ENCODE peak calls at places on chromosomes 4 and X, in five cellular contexts. One of them, this sample, is unnamed.

GRCh38 chrX:70255452-70255851 is 4.6 kb downstream of the P2RY4 start:
- DNase-seq in endothelial cell of umbilical vein: no peak
- DNase-seq in cardiac muscle cell: no peak
- DNase-seq in CD8-positive, alpha-beta T cell: no peak
- DNase-seq in A549: no peak
- DNase-seq in this sample: no peak

GRCh38 chrX:50469206-50469605 is 1.4 kb downstream of the DGKK start:
- DNase-seq in endothelial cell of umbilical vein: no peak
- DNase-seq in A549: no peak
- DNase-seq in cardiac muscle cell: no peak
- DNase-seq in CD8-positive, alpha-beta T cell: no peak
- DNase-seq in this sample: no peak

GRCh38 chr4:105198541-105198940 is 51.9 kb downstream of the TET2 start:
- DNase-seq in CD8-positive, alpha-beta T cell: no peak
- DNase-seq in endothelial cell of umbilical vein: no peak
- DNase-seq in cardiac muscle cell: no peak
- DNase-seq in A549: no peak
- DNase-seq in this sample: no peak

GRCh38 chr4:165111906-165112257 is 778 bp downstream of the TMEM192 start:
- DNase-seq in A549: no peak
- DNase-seq in cardiac muscle cell: no peak
- DNase-seq in CD8-positive, alpha-beta T cell: no peak
- DNase-seq in endothelial cell of umbilical vein: no peak
- DNase-seq in this sample: no peak

GRCh38 chrX:5380426-5380825 is 848.2 kb downstream of the NLGN4X start:
- DNase-seq in cardiac muscle cell: no peak
- DNase-seq in A549: no peak
- DNase-seq in endothelial cell of umbilical vein: no peak
- DNase-seq in CD8-positive, alpha-beta T cell: no peak
- DNase-seq in this sample: no peak

GRCh38 chr4:123453006-123453685 is 56.6 kb downstream of the SPRY1 start:
- DNase-seq in A549: no peak
- DNase-seq in cardiac muscle cell: no peak
- DNase-seq in CD8-positive, alpha-beta T cell: no peak
- DNase-seq in endothelial cell of umbilical vein: no peak
- DNase-seq in this sample: no peak

GRCh38 chr4:54063737-54064316 is 578 bp downstream of the CHIC2 start:
- DNase-seq in endothelial cell of umbilical vein: peak
- DNase-seq in CD8-positive, alpha-beta T cell: peak
- DNase-seq in cardiac muscle cell: no peak
- DNase-seq in A549: peak
- DNase-seq in this sample: peak

GRCh38 chr4:152102184-152103000 is 341.6 kb upstream of the GATB start:
- DNase-seq in CD8-positive, alpha-beta T cell: no peak
- DNase-seq in endothelial cell of umbilical vein: peak
- DNase-seq in cardiac muscle cell: no peak
- DNase-seq in A549: peak
- DNase-seq in this sample: no peak

GRCh38 chr4:169060396-169061081 is 50.5 kb upstream of the CBR4 start:
- DNase-seq in A549: no peak
- DNase-seq in endothelial cell of umbilical vein: peak
- DNase-seq in cardiac muscle cell: peak
- DNase-seq in CD8-positive, alpha-beta T cell: no peak
- DNase-seq in this sample: no peak

GRCh38 chr4:26717332-26717731 is 133.4 kb downstream of the TBC1D19 start:
- DNase-seq in endothelial cell of umbilical vein: peak
- DNase-seq in CD8-positive, alpha-beta T cell: no peak
- DNase-seq in A549: no peak
- DNase-seq in cardiac muscle cell: peak
- DNase-seq in this sample: no peak

GRCh38 chr4:152359208-152360044 is 176.5 kb downstream of the FBXW7 start:
- DNase-seq in cardiac muscle cell: no peak
- DNase-seq in endothelial cell of umbilical vein: no peak
- DNase-seq in CD8-positive, alpha-beta T cell: no peak
- DNase-seq in A549: no peak
- DNase-seq in this sample: no peak

GRCh38 chrX:109687903-109688302 is 45.2 kb downstream of the ACSL4 start:
- DNase-seq in CD8-positive, alpha-beta T cell: no peak
- DNase-seq in cardiac muscle cell: no peak
- DNase-seq in endothelial cell of umbilical vein: no peak
- DNase-seq in A549: no peak
- DNase-seq in this sample: no peak

GRCh38 chr4:87406462-87406861 is 15.5 kb upstream of the HSD17B11 start:
- DNase-seq in A549: no peak
- DNase-seq in CD8-positive, alpha-beta T cell: no peak
- DNase-seq in cardiac muscle cell: no peak
- DNase-seq in endothelial cell of umbilical vein: no peak
- DNase-seq in this sample: no peak

GRCh38 chrX:56968980-56969379 is 26.4 kb downstream of the SPIN3 start:
- DNase-seq in A549: no peak
- DNase-seq in CD8-positive, alpha-beta T cell: no peak
- DNase-seq in endothelial cell of umbilical vein: no peak
- DNase-seq in cardiac muscle cell: no peak
- DNase-seq in this sample: no peak

GRCh38 chrX:57821703-57822375 is 88.4 kb downstream of the ZXDA start:
- DNase-seq in cardiac muscle cell: peak
- DNase-seq in CD8-positive, alpha-beta T cell: peak
- DNase-seq in A549: peak
- DNase-seq in endothelial cell of umbilical vein: peak
- DNase-seq in this sample: no peak

GRCh38 chr4:139958738-139959096 is 195.3 kb downstream of the MAML3 start:
- DNase-seq in A549: no peak
- DNase-seq in CD8-positive, alpha-beta T cell: no peak
- DNase-seq in cardiac muscle cell: peak
- DNase-seq in endothelial cell of umbilical vein: peak
- DNase-seq in this sample: no peak

GRCh38 chr4:106450249-106450648 is 81.7 kb upstream of the GIMD1 start:
- DNase-seq in cardiac muscle cell: no peak
- DNase-seq in endothelial cell of umbilical vein: no peak
- DNase-seq in A549: no peak
- DNase-seq in CD8-positive, alpha-beta T cell: no peak
- DNase-seq in this sample: no peak

GRCh38 chr4:106454581-106454980 is 86.0 kb upstream of the GIMD1 start:
- DNase-seq in CD8-positive, alpha-beta T cell: no peak
- DNase-seq in cardiac muscle cell: no peak
- DNase-seq in endothelial cell of umbilical vein: no peak
- DNase-seq in A549: no peak
- DNase-seq in this sample: no peak
- TF ChIP-seq CTCF in CD8-positive, alpha-beta T cell: no peak
- TF ChIP-seq CTCF in cardiac muscle cell: no peak
- TF ChIP-seq CTCF in endothelial cell of umbilical vein: no peak
- TF ChIP-seq CTCF in A549: no peak
- TF ChIP-seq CTCF in this sample: no peak

DNA sequence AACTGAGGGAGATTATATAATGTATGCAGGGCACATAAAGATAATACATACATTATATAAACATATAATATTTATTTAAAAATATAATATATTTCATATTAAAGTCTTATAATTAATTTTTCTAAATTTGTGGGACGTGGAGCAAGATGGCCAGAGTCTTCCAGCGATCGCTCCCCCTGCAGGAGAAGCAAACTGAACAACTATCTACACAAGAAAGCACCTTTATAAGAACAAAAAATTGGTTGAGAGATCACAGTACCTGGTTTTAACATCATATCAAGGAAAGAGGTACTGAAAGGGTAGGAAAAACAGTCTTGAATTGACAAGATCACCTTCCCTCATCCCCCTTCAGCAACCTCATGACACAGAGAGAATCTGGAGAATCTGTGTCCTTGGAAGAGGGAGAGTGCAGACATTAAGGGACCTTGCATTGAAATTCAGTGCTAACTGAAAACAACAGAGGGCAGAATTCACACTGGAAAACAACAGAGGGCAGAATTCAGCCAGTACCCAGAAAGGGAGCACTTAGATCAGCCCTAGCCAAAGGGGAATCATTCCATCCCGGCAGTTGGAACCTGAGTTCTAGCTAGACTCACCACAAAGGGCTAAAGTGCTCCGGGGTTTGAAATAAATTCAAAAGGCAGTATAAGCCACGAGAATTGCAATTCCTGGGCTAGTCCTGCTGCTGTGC is 262.5 kb upstream of the NDST3 start:
- DNase-seq in CD8-positive, alpha-beta T cell: no peak
- DNase-seq in cardiac muscle cell: no peak
- DNase-seq in endothelial cell of umbilical vein: no peak
- DNase-seq in A549: no peak
- DNase-seq in this sample: no peak
- TF ChIP-seq CTCF in CD8-positive, alpha-beta T cell: no peak
- TF ChIP-seq CTCF in cardiac muscle cell: no peak
- TF ChIP-seq CTCF in endothelial cell of umbilical vein: no peak
- TF ChIP-seq CTCF in A549: no peak
- TF ChIP-seq CTCF in this sample: no peak

DNA sequence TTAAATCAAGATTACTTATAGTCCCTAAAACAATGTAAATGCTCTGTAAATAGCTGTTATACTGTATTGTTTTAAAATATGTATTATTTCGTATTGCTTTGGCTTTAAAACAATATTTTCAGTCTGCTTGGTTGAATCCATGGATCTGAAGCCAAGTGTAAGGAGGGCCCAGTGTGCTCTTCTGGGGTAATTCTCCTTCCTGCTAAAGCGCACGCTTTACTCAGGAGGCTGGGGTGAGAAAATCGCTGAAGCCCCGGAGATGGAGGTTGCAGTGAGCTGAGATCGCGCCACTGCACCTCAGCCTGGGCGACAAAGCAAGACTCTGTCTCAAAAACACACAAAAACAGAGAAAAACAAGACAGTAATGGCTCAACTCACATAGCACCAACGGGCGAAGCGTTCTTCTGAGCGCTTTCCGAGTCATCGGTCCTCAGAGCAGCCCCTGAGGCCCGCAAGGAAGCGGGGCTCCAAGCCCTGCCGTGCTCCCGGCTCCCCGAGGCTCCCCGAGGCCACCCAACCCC is 356 bp upstream of the IDUA start:
- DNase-seq in A549: no peak
- DNase-seq in CD8-positive, alpha-beta T cell: no peak
- DNase-seq in endothelial cell of umbilical vein: no peak
- DNase-seq in cardiac muscle cell: no peak
- DNase-seq in this sample: no peak
- TF ChIP-seq CTCF in A549: no peak
- TF ChIP-seq CTCF in CD8-positive, alpha-beta T cell: no peak
- TF ChIP-seq CTCF in endothelial cell of umbilical vein: no peak
- TF ChIP-seq CTCF in cardiac muscle cell: no peak
- TF ChIP-seq CTCF in this sample: no peak

DNA sequence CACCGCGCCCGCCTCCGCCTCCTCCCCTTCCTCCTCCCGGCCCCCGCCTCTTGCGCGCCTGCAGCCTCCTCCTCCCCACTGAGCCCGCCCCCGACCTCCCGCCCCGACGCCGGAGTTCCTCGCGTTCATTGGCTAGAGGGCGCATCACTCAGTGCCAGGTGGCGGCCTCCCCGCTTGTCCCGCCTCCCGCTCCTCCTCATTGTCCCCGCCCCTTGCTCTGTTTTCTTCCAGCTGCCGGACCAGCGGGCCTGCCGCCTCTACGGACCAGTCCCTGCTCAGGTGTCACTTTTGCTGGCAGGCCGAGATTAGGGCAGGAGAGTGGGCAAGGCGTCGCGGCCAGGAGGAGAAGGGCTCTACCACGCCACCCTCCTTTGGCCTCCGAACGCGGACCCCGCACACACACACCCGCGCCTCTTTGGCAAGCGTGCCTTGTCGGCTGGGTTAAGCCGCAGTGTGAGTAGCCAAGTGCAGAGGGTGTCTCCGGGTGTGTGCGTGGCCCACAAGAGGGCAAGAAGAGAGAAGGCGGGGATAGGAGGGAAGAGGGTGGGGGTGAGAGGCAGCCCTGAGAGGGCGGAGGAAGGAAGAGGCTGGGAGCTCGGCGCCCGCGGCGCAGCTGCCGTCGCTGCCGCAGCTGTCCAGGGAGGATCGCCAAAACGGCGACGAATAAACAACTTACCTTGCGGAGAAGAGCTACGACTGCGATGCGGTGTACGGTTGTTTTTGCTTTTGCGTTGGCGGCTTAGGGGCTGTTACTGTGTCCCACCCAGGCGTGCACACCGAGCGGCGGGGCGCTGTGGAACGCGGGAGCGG is 436 bp upstream of the PPP3CA start:
- DNase-seq in A549: peak
- DNase-seq in cardiac muscle cell: peak
- DNase-seq in endothelial cell of umbilical vein: peak
- DNase-seq in CD8-positive, alpha-beta T cell: peak
- DNase-seq in this sample: peak
- TF ChIP-seq CTCF in A549: no peak
- TF ChIP-seq CTCF in cardiac muscle cell: peak
- TF ChIP-seq CTCF in endothelial cell of umbilical vein: peak
- TF ChIP-seq CTCF in CD8-positive, alpha-beta T cell: no peak
- TF ChIP-seq CTCF in this sample: no peak

GRCh38 chrX:118637997-118638396 is 89.4 kb upstream of the IL13RA1 start:
- DNase-seq in A549: peak
- DNase-seq in CD8-positive, alpha-beta T cell: no peak
- DNase-seq in endothelial cell of umbilical vein: peak
- DNase-seq in cardiac muscle cell: peak
- DNase-seq in this sample: no peak
- TF ChIP-seq CTCF in A549: peak
- TF ChIP-seq CTCF in CD8-positive, alpha-beta T cell: no peak
- TF ChIP-seq CTCF in endothelial cell of umbilical vein: peak
- TF ChIP-seq CTCF in cardiac muscle cell: no peak
- TF ChIP-seq CTCF in this sample: no peak

GRCh38 chr4:13236485-13236884 is 247.7 kb downstream of the RAB28 start:
- DNase-seq in CD8-positive, alpha-beta T cell: no peak
- DNase-seq in A549: no peak
- DNase-seq in cardiac muscle cell: no peak
- DNase-seq in endothelial cell of umbilical vein: no peak
- DNase-seq in this sample: no peak
- TF ChIP-seq CTCF in CD8-positive, alpha-beta T cell: no peak
- TF ChIP-seq CTCF in A549: no peak
- TF ChIP-seq CTCF in cardiac muscle cell: no peak
- TF ChIP-seq CTCF in endothelial cell of umbilical vein: no peak
- TF ChIP-seq CTCF in this sample: no peak

GRCh38 chr4:36351082-36351666 is 69.8 kb downstream of the DTHD1 start:
- DNase-seq in A549: peak
- DNase-seq in endothelial cell of umbilical vein: peak
- DNase-seq in cardiac muscle cell: peak
- DNase-seq in CD8-positive, alpha-beta T cell: peak
- DNase-seq in this sample: peak
- TF ChIP-seq CTCF in A549: peak
- TF ChIP-seq CTCF in endothelial cell of umbilical vein: peak
- TF ChIP-seq CTCF in cardiac muscle cell: peak
- TF ChIP-seq CTCF in CD8-positive, alpha-beta T cell: peak
- TF ChIP-seq CTCF in this sample: peak

DNA sequence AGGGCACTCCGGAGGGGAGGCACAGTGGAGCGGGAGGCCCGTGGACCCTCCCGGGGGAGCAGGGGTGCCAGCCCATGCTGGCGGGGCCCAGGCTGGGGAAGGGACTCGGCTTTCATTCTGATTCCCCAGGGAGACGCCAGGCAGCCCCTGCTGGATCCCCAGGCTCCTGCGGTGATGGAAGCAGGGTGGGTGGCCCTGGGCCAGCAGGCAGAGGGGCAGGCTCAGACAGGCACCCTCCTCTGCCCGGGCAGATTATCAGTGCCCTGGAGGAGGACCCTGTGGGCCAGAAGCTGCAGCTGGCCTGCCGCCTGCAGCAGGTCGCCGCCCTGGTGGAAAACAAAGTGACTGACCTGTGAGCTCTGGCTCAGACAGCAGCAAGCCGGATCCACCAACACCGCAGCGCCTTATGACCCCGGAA is 2.1 kb upstream of the SRPK3 start:
- DNase-seq in endothelial cell of umbilical vein: no peak
- DNase-seq in CD8-positive, alpha-beta T cell: no peak
- DNase-seq in A549: peak
- DNase-seq in cardiac muscle cell: no peak
- DNase-seq in this sample: no peak
- TF ChIP-seq CTCF in endothelial cell of umbilical vein: no peak
- TF ChIP-seq CTCF in CD8-positive, alpha-beta T cell: no peak
- TF ChIP-seq CTCF in A549: no peak
- TF ChIP-seq CTCF in cardiac muscle cell: no peak
- TF ChIP-seq CTCF in this sample: no peak

This sample was measured in natural killer cell.